ENCODE peak calls at places on chromosomes 3 and 15, in five cellular contexts. R is HCEC 1CT; I is HCT116; B is stimulated activated naive B cell treated with anti-CD40 and anti-IgM and Interleukin-4, amounts not matched to agents 10 μg/mL and 1 μg/mL and 100 μg/mL, for 72 hours; Q is activated gamma-delta T cell treated with Interleukin-2 at 50 U/mL for 16 hours. E is an unnamed sample.

GRCh38 chr15:90903733-90904536 is 833 bp downstream of the MAN2A2 start:
- DNase-seq in R (no peak), I (no peak), B (no peak), Q (no peak), E (no peak)

GRCh38 chr3:186849392-186849975 is 7.0 kb downstream of the ADIPOQ start:
- DNase-seq in R (peak), I (peak), B (no peak), Q (no peak), E (no peak)

GRCh38 chr3:195596648-195597628 is 13.2 kb upstream of the APOD start:
- DNase-seq in R (no peak), I (no peak), B (no peak), Q (no peak), E (peak)

GRCh38 chr3:12603969-12604368 is 47.1 kb downstream of the MKRN2 start:
- DNase-seq in R (no peak), I (no peak), B (no peak), Q (no peak), E (no peak)

GRCh38 chr15:34753236-34753894 is 1.4 kb downstream of the GJD2 start:
- DNase-seq in R (peak), I (no peak), B (no peak), Q (no peak), E (no peak)

GRCh38 chr3:60277376-60277800 is 973.9 kb downstream of the FHIT start:
- DNase-seq in R (no peak), I (no peak), B (no peak), Q (no peak), E (no peak)

GRCh38 chr3:2036096-2036495 is 62.6 kb upstream of the CNTN4 start:
- DNase-seq in R (no peak), I (no peak), B (no peak), Q (no peak), E (no peak)

GRCh38 chr15:90232941-90233700 is 620 bp downstream of the CIB1 start:
- DNase-seq in R (peak), I (no peak), B (no peak), Q (peak), E (peak)